ENCODE peak calls at places on chromosome 4, in ten cellular contexts. S, L, Y, W, D, O, V, E, C and I are unnamed samples. For H3K36me3, the result is how much of the 10 kb centered on the place peaks cover.

GRCh38 chr4:189096717-189097116 is 844.0 kb upstream of the FRG1 start:
- DNase-seq in S (no peak), L (no peak), Y (no peak), W (no peak), D (no peak), O (no peak), V (no peak), E (no peak), C (no peak), I (no peak)

GRCh38 chr4:10619220-10619619 is 65.3 kb downstream of the CLNK start:
- DNase-seq in S (no peak), L (peak), Y (no peak), W (peak), D (no peak), O (no peak), V (no peak), E (peak), C (no peak), I (no peak)

GRCh38 chr4:113603926-113604325 is 157.6 kb downstream of the CAMK2D start:
- DNase-seq in S (no peak), L (no peak), Y (no peak), W (no peak), D (no peak), O (no peak), V (no peak), E (no peak), C (no peak), I (no peak)

GRCh38 chr4:53929311-53929710 is 135.1 kb downstream of the CHIC2 start:
- DNase-seq in S (no peak), L (no peak), Y (no peak), W (no peak), D (no peak), O (no peak), V (no peak), E (no peak), C (no peak), I (no peak)

GRCh38 chr4:22607382-22607781 is 85.4 kb upstream of the GBA3 start:
- DNase-seq in S (no peak), L (peak), Y (peak), W (peak), D (no peak), O (peak), V (no peak), E (peak), C (peak), I (no peak)

GRCh38 chr4:141352775-141353544 is 132.3 kb downstream of the ZNF330 start:
- DNase-seq in S (no peak), L (peak), Y (peak), W (no peak), D (no peak), O (no peak), V (no peak), E (no peak), C (no peak), I (no peak)

GRCh38 chr4:61923179-61923578 is 723.1 kb downstream of the ADGRL3 start:
- DNase-seq in S (no peak), L (no peak), Y (no peak), W (no peak), D (no peak), O (no peak), V (no peak), E (no peak), C (no peak), I (no peak)

GRCh38 chr4:175435437-175435836 is 376.6 kb downstream of the GPM6A start:
- DNase-seq in S (no peak), L (peak), Y (peak), W (no peak), D (no peak), O (no peak), V (no peak), E (no peak), C (no peak), I (no peak)

GRCh38 chr4:120070191-120070590 is 3.5 kb upstream of the MAD2L1 start:
- DNase-seq in S (no peak), L (peak), Y (no peak), W (no peak), D (no peak), O (no peak), V (no peak), E (no peak), C (no peak), I (no peak)

GRCh38 chr4:40462326-40462725 is 127.2 kb downstream of the CHRNA9 start:
- DNase-seq in S (no peak), L (no peak), Y (no peak), W (no peak), D (no peak), O (no peak), V (no peak), E (no peak), C (no peak), I (no peak)

GRCh38 chr4:106595906-106596305 is 227.3 kb upstream of the GIMD1 start:
- DNase-seq in S (no peak), L (no peak), Y (no peak), W (no peak), D (no peak), O (no peak), V (no peak), E (no peak), C (no peak), I (no peak)

GRCh38 chr4:110886270-110886669 is 263.4 kb upstream of the PITX2 start:
- DNase-seq in S (no peak), L (no peak), Y (no peak), W (no peak), D (no peak), O (no peak), V (no peak), E (no peak), C (no peak), I (no peak)

GRCh38 chr4:16360694-16361262 is 134.5 kb upstream of the TAPT1 start:
- DNase-seq in S (no peak), L (no peak), Y (no peak), W (no peak), D (no peak), O (no peak), V (no peak), E (no peak), C (no peak), I (no peak)

GRCh38 chr4:133969202-133969873 is 232.3 kb downstream of the PABPC4L start:
- DNase-seq in S (peak), L (peak), Y (no peak), W (peak), D (no peak), O (no peak), V (no peak), E (no peak), C (no peak), I (no peak)

GRCh38 chr4:153137168-153137567 is 67.1 kb upstream of the TRIM2 start:
- DNase-seq in S (no peak), L (peak), Y (no peak), W (peak), D (no peak), O (peak), V (no peak), E (no peak), C (no peak), I (peak)

GRCh38 chr4:127586922-127587571 is 45.7 kb upstream of the INTU start:
- DNase-seq in S (no peak), L (peak), Y (peak), W (peak), D (no peak), O (no peak), V (no peak), E (no peak), C (no peak), I (no peak)

GRCh38 chr4:111652206-111652605 is 493.0 kb upstream of the FAM241A start:
- DNase-seq in S (no peak), L (no peak), Y (no peak), W (no peak), D (no peak), O (no peak), V (no peak), E (no peak), C (no peak), I (no peak)

GRCh38 chr4:3442959-3443749 is 1.4 kb downstream of the HGFAC start:
- DNase-seq in S (no peak), L (peak), Y (peak), W (peak), D (no peak), O (no peak), V (peak), E (peak), C (peak), I (no peak)

GRCh38 chr4:528835-529234 is 29.8 kb downstream of the PIGG start:
- DNase-seq in S (no peak), L (no peak), Y (no peak), W (no peak), D (no peak), O (no peak), V (no peak), E (no peak), C (no peak), I (no peak)

GRCh38 chr4:1471443-1472147 is 65.4 kb upstream of the NKX1-1 start:
- DNase-seq in S (no peak), L (no peak), Y (no peak), W (no peak), D (peak), O (peak), V (no peak), E (no peak), C (peak), I (peak)

GRCh38 chr4:28350485-28350884 is 1489.8 kb downstream of the STIM2 start:
- DNase-seq in S (no peak), L (peak), Y (no peak), W (no peak), D (no peak), O (no peak), V (no peak), E (no peak), C (no peak), I (no peak)

GRCh38 chr4:105092356-105092755 is 54.3 kb upstream of the TET2 start:
- DNase-seq in S (no peak), L (peak), Y (no peak), W (peak), D (no peak), O (no peak), V (no peak), E (no peak), C (no peak), I (no peak)

GRCh38 chr4:97987019-97987648 is 156.1 kb downstream of the STPG2 start:
- DNase-seq in S (no peak), L (peak), Y (peak), W (peak), D (no peak), O (no peak), V (no peak), E (no peak), C (no peak), I (no peak)

GRCh38 chr4:2402053-2402452 is 16.4 kb downstream of the ZFYVE28 start:
- DNase-seq in S (peak), L (no peak), Y (peak), W (peak), D (no peak), O (peak), V (no peak), E (peak), C (peak), I (no peak)

GRCh38 chr4:6121276-6121850 is 79.0 kb downstream of the JAKMIP1 start:
- DNase-seq in S (no peak), L (no peak), Y (no peak), W (no peak), D (no peak), O (no peak), V (no peak), E (no peak), C (no peak), I (no peak)

GRCh38 chr4:15001825-15002658 is at the start of gene CPEB2:
- DNase-seq in S (peak), L (peak), Y (peak), W (peak), D (peak), O (peak), V (peak), E (peak), C (peak), I (peak)

GRCh38 chr4:139619644-139620043 is 46.0 kb upstream of the MGST2 start:
- DNase-seq in S (no peak), L (peak), Y (peak), W (peak), D (no peak), O (no peak), V (no peak), E (no peak), C (no peak), I (no peak)

GRCh38 chr4:177214935-177215334 is 94.7 kb upstream of the NEIL3 start:
- DNase-seq in S (no peak), L (no peak), Y (no peak), W (no peak), D (no peak), O (no peak), V (no peak), E (no peak), C (no peak), I (no peak)

GRCh38 chr4:4856071-4857000 is 3.1 kb upstream of the MSX1 start:
- DNase-seq in S (no peak), L (no peak), Y (peak), W (peak), D (no peak), O (peak), V (no peak), E (no peak), C (no peak), I (peak)

GRCh38 chr4:161172396-161173026 is 991.3 kb downstream of the FSTL5 start:
- DNase-seq in S (no peak), L (no peak), Y (no peak), W (no peak), D (no peak), O (no peak), V (no peak), E (no peak), C (no peak), I (no peak)

GRCh38 chr4:146336413-146336807 is 122.1 kb downstream of the REELD1 start:
- DNase-seq in S (no peak), L (peak), Y (no peak), W (no peak), D (no peak), O (no peak), V (no peak), E (no peak), C (no peak), I (no peak)

GRCh38 chr4:56410247-56410646 is 23.0 kb upstream of the AASDH start:
- DNase-seq in S (no peak), L (peak), Y (peak), W (peak), D (no peak), O (peak), V (no peak), E (peak), C (no peak), I (no peak)

GRCh38 chr4:40196724-40197281 is at the start of gene RHOH:
- DNase-seq in S (no peak), L (no peak), Y (peak), W (no peak), D (no peak), O (no peak), V (peak), E (peak), C (no peak), I (no peak)

GRCh38 chr4:124708517-124709300 is 3.8 kb downstream of the ANKRD50 start:
- DNase-seq in S (no peak), L (peak), Y (no peak), W (no peak), D (no peak), O (no peak), V (no peak), E (no peak), C (no peak), I (no peak)

GRCh38 chr4:151175204-151175603 is 75.8 kb downstream of the RPS3A start:
- DNase-seq in S (no peak), L (no peak), Y (no peak), W (no peak), D (no peak), O (no peak), V (no peak), E (no peak), C (no peak), I (no peak)
- H3K27ac ChIP-seq in S (peak), L (no peak), Y (no peak), W (peak), D (no peak), O (peak), V (no peak), E (peak), C (no peak), I (no peak)

GRCh38 chr4:7772708-7773385 is 166.8 kb downstream of the AFAP1 start:
- DNase-seq in S (peak), L (peak), Y (no peak), W (no peak), D (peak), O (no peak), V (no peak), E (peak), C (no peak), I (peak)
- H3K36me3 ChIP-seq in S (half or more), L (under half), Y (under half), W (under half), D (half or more), O (under half), V (under half), E (under half), C (under half), I (half or more)

GRCh38 chr4:85966308-85966882 is 393.5 kb downstream of the MAPK10 start:
- DNase-seq in S (no peak), L (peak), Y (no peak), W (no peak), D (no peak), O (no peak), V (no peak), E (no peak), C (no peak), I (no peak)

GRCh38 chr4:85961887-85962286 is 398.0 kb downstream of the MAPK10 start:
- DNase-seq in S (no peak), L (no peak), Y (no peak), W (no peak), D (no peak), O (no peak), V (no peak), E (no peak), C (no peak), I (no peak)

GRCh38 chr4:85963231-85963630 is 396.6 kb downstream of the MAPK10 start:
- DNase-seq in S (no peak), L (peak), Y (no peak), W (no peak), D (no peak), O (no peak), V (no peak), E (no peak), C (no peak), I (no peak)

GRCh38 chr4:85965529-85965928 is 394.3 kb downstream of the MAPK10 start:
- DNase-seq in S (no peak), L (no peak), Y (no peak), W (no peak), D (no peak), O (no peak), V (no peak), E (no peak), C (no peak), I (no peak)

DNA sequence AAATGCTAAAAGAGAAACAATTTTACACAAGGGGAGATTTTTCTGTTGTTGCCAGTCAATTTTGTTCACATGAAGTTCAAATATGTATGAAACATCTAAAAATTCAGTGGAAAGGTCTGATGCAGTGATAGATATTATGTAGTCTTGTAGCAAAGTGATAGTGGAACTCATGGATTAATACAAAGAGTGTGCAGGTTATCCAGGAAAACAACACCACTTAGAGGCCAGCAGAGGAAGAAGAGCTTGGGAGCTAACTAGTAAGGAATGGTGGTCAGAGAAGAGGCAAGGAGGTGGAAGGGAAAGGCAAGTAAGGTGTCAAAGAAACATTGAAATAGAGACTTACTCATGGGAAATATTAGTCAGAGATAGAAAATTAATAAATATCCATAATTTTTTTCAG is 395.6 kb downstream of the MAPK10 start:
- DNase-seq in S (no peak), L (peak), Y (no peak), W (no peak), D (no peak), O (no peak), V (no peak), E (no peak), C (no peak), I (no peak)
- TF ChIP-seq CTCF in S (no peak), L (peak), Y (peak), W (peak), D (no peak), O (no peak), V (no peak), E (no peak), C (no peak), I (peak)

GRCh38 chr4:38565271-38566199 is 98.5 kb upstream of the KLF3 start:
- DNase-seq in S (no peak), L (peak), Y (no peak), W (no peak), D (peak), O (no peak), V (no peak), E (peak), C (no peak), I (peak)

GRCh38 chr4:38560763-38561558 is 103.0 kb upstream of the KLF3 start:
- DNase-seq in S (no peak), L (no peak), Y (no peak), W (no peak), D (no peak), O (no peak), V (no peak), E (no peak), C (no peak), I (no peak)

GRCh38 chr4:38562751-38563198 is 101.2 kb upstream of the KLF3 start:
- DNase-seq in S (peak), L (peak), Y (no peak), W (no peak), D (peak), O (peak), V (no peak), E (peak), C (no peak), I (no peak)

GRCh38 chr4:38566811-38567398 is 97.1 kb upstream of the KLF3 start:
- DNase-seq in S (no peak), L (no peak), Y (no peak), W (no peak), D (no peak), O (no peak), V (no peak), E (no peak), C (no peak), I (no peak)

GRCh38 chr4:38563703-38564490 is 100.1 kb upstream of the KLF3 start:
- DNase-seq in S (no peak), L (peak), Y (no peak), W (no peak), D (no peak), O (no peak), V (no peak), E (no peak), C (no peak), I (no peak)
- H3K27ac ChIP-seq in S (no peak), L (no peak), Y (no peak), W (no peak), D (no peak), O (no peak), V (no peak), E (peak), C (peak), I (no peak)

GRCh38 chr4:87086143-87086805 is 134.1 kb downstream of the KLHL8 start:
- DNase-seq in S (no peak), L (no peak), Y (no peak), W (no peak), D (no peak), O (no peak), V (no peak), E (no peak), C (no peak), I (no peak)

GRCh38 chr4:87089368-87089767 is 131.1 kb downstream of the KLHL8 start:
- DNase-seq in S (no peak), L (no peak), Y (no peak), W (no peak), D (no peak), O (no peak), V (no peak), E (no peak), C (no peak), I (no peak)

GRCh38 chr4:87088188-87088587 is 132.2 kb downstream of the KLHL8 start:
- DNase-seq in S (no peak), L (no peak), Y (no peak), W (no peak), D (no peak), O (no peak), V (no peak), E (no peak), C (no peak), I (no peak)

GRCh38 chr4:87090305-87090704 is 130.1 kb downstream of the KLHL8 start:
- DNase-seq in S (no peak), L (no peak), Y (no peak), W (no peak), D (no peak), O (no peak), V (no peak), E (no peak), C (no peak), I (no peak)

DNA sequence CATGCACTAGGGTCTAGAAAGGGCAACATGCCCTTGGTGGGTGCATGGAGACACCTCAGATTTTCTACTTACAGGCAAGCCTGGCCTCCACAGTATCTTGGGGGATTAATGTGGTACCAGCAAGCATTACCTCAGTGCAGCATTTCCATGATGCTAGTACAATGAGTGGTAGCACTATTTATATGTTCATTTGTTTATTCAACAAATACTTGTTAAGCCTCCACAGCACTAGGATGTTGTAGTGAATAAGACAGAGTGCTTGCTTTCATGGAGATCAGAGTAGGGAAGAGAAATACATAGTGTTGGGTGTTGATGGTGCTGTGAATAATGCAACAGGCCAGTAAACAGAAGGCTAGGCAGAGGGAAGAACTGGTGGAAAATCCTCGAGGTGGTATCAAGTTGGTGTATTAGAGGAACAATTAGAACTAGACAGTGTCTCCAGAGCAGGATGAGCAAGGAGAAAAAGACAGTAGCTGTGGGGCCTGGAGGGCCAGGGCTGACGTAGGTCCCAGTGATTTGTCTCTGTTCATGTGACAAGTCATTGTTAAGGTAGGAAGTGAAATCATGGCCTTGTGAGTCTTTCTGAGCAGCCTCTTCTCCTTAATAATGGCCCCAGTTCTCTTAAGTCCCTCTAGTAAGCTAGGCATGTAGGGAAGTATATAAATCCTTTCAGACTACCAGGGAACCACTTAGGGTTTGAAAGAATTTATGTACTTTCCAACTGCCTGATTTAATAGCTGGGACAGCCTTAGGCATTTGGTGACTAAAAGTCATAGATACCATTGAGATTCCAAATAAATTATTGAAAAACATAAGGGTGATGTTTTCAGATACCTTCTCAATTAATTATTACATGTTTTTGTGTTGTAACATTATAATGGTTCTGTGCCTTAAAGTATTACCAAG is 133.2 kb downstream of the KLHL8 start:
- DNase-seq in S (no peak), L (peak), Y (no peak), W (no peak), D (no peak), O (no peak), V (no peak), E (no peak), C (no peak), I (no peak)
- H3K36me3 ChIP-seq in S (under half), L (under half), Y (under half), W (under half), D (under half), O (under half), V (under half), E (under half), C (under half), I (under half)